ENCODE peak calls at places on chromosome 20, in eight cellular contexts. One of them, this sample, is unnamed.

GRCh38 chr20:57680934-57681914 is 28.6 kb downstream of the PMEPA1 start:
- DNase-seq in neural crest cell: no peak
- DNase-seq in heart left ventricle: no peak
- DNase-seq in MM.1S: peak
- DNase-seq in epithelial cell of esophagus: no peak
- DNase-seq in CD4-positive, alpha-beta T cell: peak
- DNase-seq in brain microvascular endothelial cell: no peak
- DNase-seq in SHP77 treated with DMSO at 0.1 percent for 48 hours: no peak
- DNase-seq in this sample: no peak

GRCh38 chr20:4795394-4795793 is 73.7 kb downstream of the PRND start:
- DNase-seq in brain microvascular endothelial cell: peak
- DNase-seq in SHP77 treated with DMSO at 0.1 percent for 48 hours: no peak
- DNase-seq in epithelial cell of esophagus: peak
- DNase-seq in MM.1S: no peak
- DNase-seq in neural crest cell: no peak
- DNase-seq in CD4-positive, alpha-beta T cell: no peak
- DNase-seq in heart left ventricle: no peak
- DNase-seq in this sample: peak

GRCh38 chr20:41001497-41001896 is 27.1 kb upstream of the TOP1 start:
- DNase-seq in heart left ventricle: no peak
- DNase-seq in neural crest cell: no peak
- DNase-seq in CD4-positive, alpha-beta T cell: no peak
- DNase-seq in epithelial cell of esophagus: peak
- DNase-seq in SHP77 treated with DMSO at 0.1 percent for 48 hours: no peak
- DNase-seq in MM.1S: no peak
- DNase-seq in brain microvascular endothelial cell: no peak
- DNase-seq in this sample: peak

GRCh38 chr20:5031206-5031557 is 29.9 kb upstream of the SLC23A2 start:
- DNase-seq in heart left ventricle: no peak
- DNase-seq in SHP77 treated with DMSO at 0.1 percent for 48 hours: no peak
- DNase-seq in brain microvascular endothelial cell: no peak
- DNase-seq in MM.1S: no peak
- DNase-seq in CD4-positive, alpha-beta T cell: no peak
- DNase-seq in epithelial cell of esophagus: peak
- DNase-seq in neural crest cell: no peak
- DNase-seq in this sample: no peak

GRCh38 chr20:49747707-49748524 is 34.2 kb upstream of the B4GALT5 start:
- DNase-seq in brain microvascular endothelial cell: peak
- DNase-seq in epithelial cell of esophagus: no peak
- DNase-seq in heart left ventricle: peak
- DNase-seq in MM.1S: no peak
- DNase-seq in SHP77 treated with DMSO at 0.1 percent for 48 hours: no peak
- DNase-seq in CD4-positive, alpha-beta T cell: no peak
- DNase-seq in neural crest cell: no peak
- DNase-seq in this sample: peak

GRCh38 chr20:52303281-52303950 is 111.8 kb upstream of the ZFP64 start:
- DNase-seq in neural crest cell: no peak
- DNase-seq in SHP77 treated with DMSO at 0.1 percent for 48 hours: no peak
- DNase-seq in MM.1S: no peak
- DNase-seq in epithelial cell of esophagus: no peak
- DNase-seq in heart left ventricle: no peak
- DNase-seq in brain microvascular endothelial cell: no peak
- DNase-seq in CD4-positive, alpha-beta T cell: no peak
- DNase-seq in this sample: no peak

GRCh38 chr20:50351541-50351940 is 158.6 kb upstream of the PTPN1 start:
- DNase-seq in CD4-positive, alpha-beta T cell: no peak
- DNase-seq in epithelial cell of esophagus: no peak
- DNase-seq in brain microvascular endothelial cell: no peak
- DNase-seq in MM.1S: no peak
- DNase-seq in neural crest cell: no peak
- DNase-seq in SHP77 treated with DMSO at 0.1 percent for 48 hours: no peak
- DNase-seq in heart left ventricle: no peak
- DNase-seq in this sample: no peak

GRCh38 chr20:1434571-1435336 is 31.9 kb downstream of the NSFL1C start:
- DNase-seq in heart left ventricle: no peak
- DNase-seq in MM.1S: peak
- DNase-seq in epithelial cell of esophagus: peak
- DNase-seq in CD4-positive, alpha-beta T cell: peak
- DNase-seq in brain microvascular endothelial cell: peak
- DNase-seq in neural crest cell: no peak
- DNase-seq in SHP77 treated with DMSO at 0.1 percent for 48 hours: no peak
- DNase-seq in this sample: peak

GRCh38 chr20:63361507-63362425 is 617 bp upstream of the CHRNA4 start:
- DNase-seq in SHP77 treated with DMSO at 0.1 percent for 48 hours: no peak
- DNase-seq in heart left ventricle: peak
- DNase-seq in neural crest cell: no peak
- DNase-seq in brain microvascular endothelial cell: no peak
- DNase-seq in epithelial cell of esophagus: no peak
- DNase-seq in CD4-positive, alpha-beta T cell: no peak
- DNase-seq in MM.1S: no peak
- DNase-seq in this sample: no peak

GRCh38 chr20:19757487-19757972 is 528 bp upstream of the RIN2 start:
- DNase-seq in CD4-positive, alpha-beta T cell: no peak
- DNase-seq in brain microvascular endothelial cell: peak
- DNase-seq in SHP77 treated with DMSO at 0.1 percent for 48 hours: no peak
- DNase-seq in MM.1S: peak
- DNase-seq in neural crest cell: peak
- DNase-seq in epithelial cell of esophagus: peak
- DNase-seq in heart left ventricle: peak
- DNase-seq in this sample: peak

GRCh38 chr20:61217848-61218247 is 34.2 kb upstream of the CDH4 start:
- DNase-seq in MM.1S: no peak
- DNase-seq in SHP77 treated with DMSO at 0.1 percent for 48 hours: no peak
- DNase-seq in brain microvascular endothelial cell: no peak
- DNase-seq in neural crest cell: no peak
- DNase-seq in heart left ventricle: no peak
- DNase-seq in CD4-positive, alpha-beta T cell: no peak
- DNase-seq in epithelial cell of esophagus: no peak
- DNase-seq in this sample: no peak

GRCh38 chr20:19098092-19098491 is 114.3 kb upstream of the SLC24A3 start:
- DNase-seq in brain microvascular endothelial cell: no peak
- DNase-seq in SHP77 treated with DMSO at 0.1 percent for 48 hours: no peak
- DNase-seq in heart left ventricle: no peak
- DNase-seq in CD4-positive, alpha-beta T cell: no peak
- DNase-seq in epithelial cell of esophagus: no peak
- DNase-seq in neural crest cell: no peak
- DNase-seq in MM.1S: no peak
- DNase-seq in this sample: no peak

GRCh38 chr20:34639755-34640222 is 37.1 kb downstream of the PIGU start:
- DNase-seq in CD4-positive, alpha-beta T cell: no peak
- DNase-seq in brain microvascular endothelial cell: no peak
- DNase-seq in MM.1S: no peak
- DNase-seq in epithelial cell of esophagus: no peak
- DNase-seq in neural crest cell: no peak
- DNase-seq in heart left ventricle: no peak
- DNase-seq in SHP77 treated with DMSO at 0.1 percent for 48 hours: peak
- DNase-seq in this sample: no peak

GRCh38 chr20:63014710-63015109 is 7.9 kb upstream of the BHLHE23 start:
- DNase-seq in CD4-positive, alpha-beta T cell: no peak
- DNase-seq in heart left ventricle: no peak
- DNase-seq in MM.1S: no peak
- DNase-seq in epithelial cell of esophagus: no peak
- DNase-seq in neural crest cell: peak
- DNase-seq in SHP77 treated with DMSO at 0.1 percent for 48 hours: no peak
- DNase-seq in brain microvascular endothelial cell: no peak
- DNase-seq in this sample: no peak

This sample was measured in fibroblast of lung.